ENCODE peak calls at places on chromosomes 4 and X, in eight cellular contexts. F is activated T-cell treated with anti-CD3 and anti-CD28 coated beads, Interleukin-2, amount 50 U/mL, for 72 hours; Y is progenitor cell of endocrine pancreas; V is uterus; Q is hypothalamus; L is activated CD8-positive, alpha-beta memory T cell treated with anti-CD3 and anti-CD28 coated beads for 48 hours; S is fibroblast of villous mesenchyme; E is GM23338. R is an unnamed sample.

GRCh38 chr4:4673070-4673469 is 131.2 kb upstream of the STX18 start:
- DNase-seq in Y (no peak), S (peak), L (no peak), V (no peak), F (no peak), E (peak), Q (no peak), R (peak)

GRCh38 chr4:96598465-96598864 is 758.6 kb downstream of the PDHA2 start:
- DNase-seq in Y (peak), F (no peak), V (no peak), L (no peak), E (peak), S (no peak), Q (no peak), R (no peak)

GRCh38 chrX:34642849-34643248 is 14.2 kb downstream of the TMEM47 start:
- DNase-seq in F (no peak), V (no peak), L (no peak), E (no peak), Q (no peak), Y (no peak), S (no peak), R (no peak)

GRCh38 chr4:15182600-15183222 is 180.4 kb downstream of the CPEB2 start:
- DNase-seq in L (no peak), Y (no peak), Q (no peak), F (peak), S (peak), V (no peak), E (no peak), R (no peak)

GRCh38 chrX:148928803-148929202 is 428.4 kb downstream of the AFF2 start:
- DNase-seq in S (no peak), Y (no peak), Q (no peak), L (no peak), V (no peak), E (no peak), F (no peak), R (no peak)

GRCh38 chrX:3679669-3680068 is 33.8 kb downstream of the PRKX start:
- DNase-seq in Y (no peak), E (no peak), F (no peak), Q (no peak), V (no peak), S (no peak), L (no peak), R (no peak)

GRCh38 chr4:1240721-1241465 is 8.0 kb downstream of the CTBP1 start:
- DNase-seq in Q (no peak), V (peak), F (no peak), E (no peak), S (no peak), L (no peak), Y (no peak), R (no peak)

GRCh38 chrX:121851033-121851432 is 803.6 kb downstream of the GLUD2 start:
- DNase-seq in Q (no peak), L (no peak), S (peak), V (no peak), E (no peak), F (no peak), Y (no peak), R (peak)

GRCh38 chr4:1405636-1406415 is 416 bp downstream of the NKX1-1 start:
- DNase-seq in V (no peak), S (no peak), E (peak), Y (no peak), L (no peak), F (no peak), Q (no peak), R (no peak)

GRCh38 chr4:1539859-1540600 is 133.8 kb upstream of the NKX1-1 start:
- DNase-seq in Q (no peak), V (no peak), L (no peak), Y (no peak), E (no peak), S (no peak), F (no peak), R (no peak)

GRCh38 chrX:40479777-40480318 is 100.9 kb upstream of the ATP6AP2 start:
- DNase-seq in V (no peak), L (no peak), E (no peak), Q (no peak), F (no peak), Y (no peak), S (no peak), R (peak)

GRCh38 chr4:152398060-152398459 is 137.8 kb downstream of the FBXW7 start:
- DNase-seq in F (no peak), V (no peak), Y (no peak), L (no peak), Q (no peak), S (peak), E (peak), R (peak)

GRCh38 chr4:142297313-142297712 is 548.8 kb downstream of the INPP4B start:
- DNase-seq in Q (no peak), V (no peak), L (no peak), Y (no peak), F (no peak), S (no peak), E (peak), R (no peak)

R was measured in COLO829.